ENCODE peak calls at places on chromosome 6, in five cellular contexts. One of them, this sample, is unnamed.

GRCh38 chr6:125957845-125958244 is 1.3 kb downstream of the HINT3 start:
- DNase-seq in HEK293T: peak
- DNase-seq in AG20443: peak
- DNase-seq in Right ventricle myocardium inferior: no peak
- DNase-seq in fibroblast of the conjunctiva: no peak
- DNase-seq in this sample: no peak

GRCh38 chr6:25991785-25992412 is 29.3 kb downstream of the TRIM38 start:
- DNase-seq in HEK293T: peak
- DNase-seq in AG20443: peak
- DNase-seq in Right ventricle myocardium inferior: peak
- DNase-seq in fibroblast of the conjunctiva: peak
- DNase-seq in this sample: no peak

GRCh38 chr6:82056567-82056966 is 191.0 kb downstream of the IBTK start:
- DNase-seq in HEK293T: no peak
- DNase-seq in AG20443: no peak
- DNase-seq in Right ventricle myocardium inferior: no peak
- DNase-seq in fibroblast of the conjunctiva: no peak
- DNase-seq in this sample: no peak

GRCh38 chr6:170393807-170394399 is 87.3 kb downstream of the FAM120B start:
- DNase-seq in HEK293T: no peak
- DNase-seq in AG20443: no peak
- DNase-seq in Right ventricle myocardium inferior: no peak
- DNase-seq in fibroblast of the conjunctiva: no peak
- DNase-seq in this sample: no peak

GRCh38 chr6:107320126-107320525 is 139.2 kb downstream of the PDSS2 start:
- DNase-seq in HEK293T: no peak
- DNase-seq in AG20443: peak
- DNase-seq in Right ventricle myocardium inferior: no peak
- DNase-seq in fibroblast of the conjunctiva: no peak
- DNase-seq in this sample: no peak

GRCh38 chr6:152673233-152673632 is 24.5 kb upstream of the MYCT1 start:
- DNase-seq in HEK293T: no peak
- DNase-seq in AG20443: no peak
- DNase-seq in Right ventricle myocardium inferior: no peak
- DNase-seq in fibroblast of the conjunctiva: no peak
- DNase-seq in this sample: no peak

GRCh38 chr6:99467509-99468106 is 42.5 kb upstream of the PNISR start:
- DNase-seq in HEK293T: peak
- DNase-seq in AG20443: peak
- DNase-seq in Right ventricle myocardium inferior: no peak
- DNase-seq in fibroblast of the conjunctiva: peak
- DNase-seq in this sample: no peak

GRCh38 chr6:110778331-110778730 is 36.9 kb downstream of the CDK19 start:
- DNase-seq in HEK293T: no peak
- DNase-seq in AG20443: no peak
- DNase-seq in Right ventricle myocardium inferior: no peak
- DNase-seq in fibroblast of the conjunctiva: no peak
- DNase-seq in this sample: no peak

GRCh38 chr6:144585217-144585814 is 300.2 kb downstream of the UTRN start:
- DNase-seq in HEK293T: peak
- DNase-seq in AG20443: peak
- DNase-seq in Right ventricle myocardium inferior: no peak
- DNase-seq in fibroblast of the conjunctiva: peak
- DNase-seq in this sample: no peak

GRCh38 chr6:78995946-78996345 is 82.1 kb downstream of the PHIP start:
- DNase-seq in HEK293T: no peak
- DNase-seq in AG20443: no peak
- DNase-seq in Right ventricle myocardium inferior: no peak
- DNase-seq in fibroblast of the conjunctiva: no peak
- DNase-seq in this sample: no peak

GRCh38 chr6:2020909-2021308 is 224.5 kb downstream of the GMDS start:
- DNase-seq in HEK293T: no peak
- DNase-seq in AG20443: peak
- DNase-seq in Right ventricle myocardium inferior: no peak
- DNase-seq in fibroblast of the conjunctiva: peak
- DNase-seq in this sample: no peak

GRCh38 chr6:148425443-148425842 is 82.8 kb downstream of the SASH1 start:
- DNase-seq in HEK293T: no peak
- DNase-seq in AG20443: no peak
- DNase-seq in Right ventricle myocardium inferior: no peak
- DNase-seq in fibroblast of the conjunctiva: no peak
- DNase-seq in this sample: no peak

GRCh38 chr6:160269122-160269521 is 10.5 kb upstream of the SLC22A2 start:
- DNase-seq in HEK293T: no peak
- DNase-seq in AG20443: no peak
- DNase-seq in Right ventricle myocardium inferior: no peak
- DNase-seq in fibroblast of the conjunctiva: no peak
- DNase-seq in this sample: no peak

GRCh38 chr6:137044366-137045220 is at the start of gene IL20RA:
- DNase-seq in HEK293T: no peak
- DNase-seq in AG20443: peak
- DNase-seq in Right ventricle myocardium inferior: peak
- DNase-seq in fibroblast of the conjunctiva: no peak
- DNase-seq in this sample: no peak

GRCh38 chr6:145087034-145087433 is 648.3 kb downstream of the EPM2A start:
- DNase-seq in HEK293T: no peak
- DNase-seq in AG20443: no peak
- DNase-seq in Right ventricle myocardium inferior: no peak
- DNase-seq in fibroblast of the conjunctiva: no peak
- DNase-seq in this sample: no peak

GRCh38 chr6:116139917-116140316 is 14.0 kb upstream of the COL10A1 start:
- DNase-seq in HEK293T: no peak
- DNase-seq in AG20443: no peak
- DNase-seq in Right ventricle myocardium inferior: no peak
- DNase-seq in fibroblast of the conjunctiva: no peak
- DNase-seq in this sample: no peak

GRCh38 chr6:106097368-106098231 is 11.5 kb downstream of the PRDM1 start:
- DNase-seq in HEK293T: no peak
- DNase-seq in AG20443: peak
- DNase-seq in Right ventricle myocardium inferior: no peak
- DNase-seq in fibroblast of the conjunctiva: peak
- DNase-seq in this sample: no peak

GRCh38 chr6:71248306-71248705 is 40.3 kb upstream of the OGFRL1 start:
- DNase-seq in HEK293T: no peak
- DNase-seq in AG20443: peak
- DNase-seq in Right ventricle myocardium inferior: no peak
- DNase-seq in fibroblast of the conjunctiva: peak
- DNase-seq in this sample: no peak

GRCh38 chr6:75880305-75880704 is 131.3 kb downstream of the MYO6 start:
- DNase-seq in HEK293T: no peak
- DNase-seq in AG20443: no peak
- DNase-seq in Right ventricle myocardium inferior: no peak
- DNase-seq in fibroblast of the conjunctiva: no peak
- DNase-seq in this sample: no peak

GRCh38 chr6:169489642-169490408 is 212.0 kb downstream of the WDR27 start:
- DNase-seq in HEK293T: no peak
- DNase-seq in AG20443: peak
- DNase-seq in Right ventricle myocardium inferior: no peak
- DNase-seq in fibroblast of the conjunctiva: peak
- DNase-seq in this sample: no peak

GRCh38 chr6:75449625-75450206 is 43.9 kb downstream of the FILIP1 start:
- DNase-seq in HEK293T: no peak
- DNase-seq in AG20443: peak
- DNase-seq in Right ventricle myocardium inferior: no peak
- DNase-seq in fibroblast of the conjunctiva: no peak
- DNase-seq in this sample: no peak

GRCh38 chr6:79604583-79605037 is 26.5 kb upstream of the SH3BGRL2 start:
- DNase-seq in HEK293T: no peak
- DNase-seq in AG20443: no peak
- DNase-seq in Right ventricle myocardium inferior: no peak
- DNase-seq in fibroblast of the conjunctiva: no peak
- DNase-seq in this sample: no peak

GRCh38 chr6:33636655-33637054 is 15.5 kb downstream of the ITPR3 start:
- DNase-seq in HEK293T: no peak
- DNase-seq in AG20443: no peak
- DNase-seq in Right ventricle myocardium inferior: no peak
- DNase-seq in fibroblast of the conjunctiva: no peak
- DNase-seq in this sample: no peak

GRCh38 chr6:13813621-13814175 is 659 bp downstream of the MCUR1 start:
- DNase-seq in HEK293T: peak
- DNase-seq in AG20443: peak
- DNase-seq in Right ventricle myocardium inferior: peak
- DNase-seq in fibroblast of the conjunctiva: peak
- DNase-seq in this sample: peak

GRCh38 chr6:44373787-44374186 is 13.7 kb upstream of the CDC5L start:
- DNase-seq in HEK293T: no peak
- DNase-seq in AG20443: no peak
- DNase-seq in Right ventricle myocardium inferior: no peak
- DNase-seq in fibroblast of the conjunctiva: no peak
- DNase-seq in this sample: no peak

GRCh38 chr6:22295145-22295544 is 1.7 kb downstream of the PRL start:
- DNase-seq in HEK293T: no peak
- DNase-seq in AG20443: no peak
- DNase-seq in Right ventricle myocardium inferior: no peak
- DNase-seq in fibroblast of the conjunctiva: no peak
- DNase-seq in this sample: no peak

GRCh38 chr6:11368760-11369159 is 136.3 kb upstream of the NEDD9 start:
- DNase-seq in HEK293T: no peak
- DNase-seq in AG20443: no peak
- DNase-seq in Right ventricle myocardium inferior: no peak
- DNase-seq in fibroblast of the conjunctiva: no peak
- DNase-seq in this sample: no peak

GRCh38 chr6:71645299-71645698 is 241.1 kb upstream of the RIMS1 start:
- DNase-seq in HEK293T: no peak
- DNase-seq in AG20443: no peak
- DNase-seq in Right ventricle myocardium inferior: no peak
- DNase-seq in fibroblast of the conjunctiva: no peak
- DNase-seq in this sample: no peak

GRCh38 chr6:11315743-11316437 is 83.4 kb upstream of the NEDD9 start:
- DNase-seq in HEK293T: no peak
- DNase-seq in AG20443: peak
- DNase-seq in Right ventricle myocardium inferior: no peak
- DNase-seq in fibroblast of the conjunctiva: peak
- DNase-seq in this sample: no peak

GRCh38 chr6:156021746-156022396 is 566.2 kb upstream of the NOX3 start:
- DNase-seq in HEK293T: no peak
- DNase-seq in AG20443: peak
- DNase-seq in Right ventricle myocardium inferior: no peak
- DNase-seq in fibroblast of the conjunctiva: no peak
- DNase-seq in this sample: no peak

GRCh38 chr6:12782136-12782535 is 65.6 kb downstream of the PHACTR1 start:
- DNase-seq in HEK293T: no peak
- DNase-seq in AG20443: no peak
- DNase-seq in Right ventricle myocardium inferior: no peak
- DNase-seq in fibroblast of the conjunctiva: no peak
- DNase-seq in this sample: no peak

GRCh38 chr6:165308926-165309731 is at the start of gene C6orf118:
- DNase-seq in HEK293T: peak
- DNase-seq in AG20443: peak
- DNase-seq in Right ventricle myocardium inferior: peak
- DNase-seq in fibroblast of the conjunctiva: no peak
- DNase-seq in this sample: peak

GRCh38 chr6:54802775-54803631 is 43.6 kb upstream of the FAM83B start:
- DNase-seq in HEK293T: no peak
- DNase-seq in AG20443: peak
- DNase-seq in Right ventricle myocardium inferior: no peak
- DNase-seq in fibroblast of the conjunctiva: peak
- DNase-seq in this sample: no peak

GRCh38 chr6:161038229-161039003 is 46.8 kb downstream of the MAP3K4 start:
- DNase-seq in HEK293T: no peak
- DNase-seq in AG20443: peak
- DNase-seq in Right ventricle myocardium inferior: no peak
- DNase-seq in fibroblast of the conjunctiva: peak
- DNase-seq in this sample: no peak

GRCh38 chr6:13009031-13009430 is 292.5 kb downstream of the PHACTR1 start:
- DNase-seq in HEK293T: no peak
- DNase-seq in AG20443: no peak
- DNase-seq in Right ventricle myocardium inferior: no peak
- DNase-seq in fibroblast of the conjunctiva: no peak
- DNase-seq in this sample: no peak